ENCODE peak calls at places on chromosomes 1 and 21, in four cellular contexts. W is H1, T is K562, Z is ovary. A is an unnamed sample.

GRCh38 chr1:100927276-100927675 is 31.4 kb downstream of the SLC30A7 start:
- DNase-seq in W (no peak), T (no peak), Z (no peak), A (no peak)

GRCh38 chr1:36199934-36200741 is 24.1 kb upstream of the THRAP3 start:
- DNase-seq in W (no peak), T (no peak), Z (no peak), A (peak; percentile 20)

GRCh38 chr1:116852910-116853309 is 56.8 kb upstream of the PTGFRN start:
- DNase-seq in W (no peak), T (no peak), Z (no peak), A (no peak)

GRCh38 chr1:210531475-210532222 is 202.9 kb downstream of the HHAT start:
- DNase-seq in W (no peak), T (no peak), Z (no peak), A (no peak)

GRCh38 chr21:38898422-38899098 is 92.8 kb downstream of the ETS2 start:
- DNase-seq in W (no peak), T (no peak), Z (no peak), A (no peak)

GRCh38 chr1:14759843-14760242 is 161.4 kb downstream of the KAZN start:
- DNase-seq in W (no peak), T (no peak), Z (no peak), A (no peak)

GRCh38 chr1:24639881-24640280 is 3.2 kb upstream of the SRRM1 start:
- DNase-seq in W (no peak), T (no peak), Z (no peak), A (no peak)

GRCh38 chr1:70990460-70991253 is 57.0 kb downstream of the PTGER3 start:
- DNase-seq in W (no peak), T (no peak), Z (no peak), A (no peak)

GRCh38 chr1:6889875-6890480 is 104.7 kb downstream of the CAMTA1 start:
- DNase-seq in W (no peak), T (peak; percentile 62), Z (peak; percentile 58), A (peak; percentile 72)

GRCh38 chr1:45365051-45365450 is 24.8 kb upstream of the MUTYH start:
- DNase-seq in W (no peak), T (no peak), Z (no peak), A (no peak)

GRCh38 chr1:198064181-198064580 is 92.6 kb upstream of the NEK7 start:
- DNase-seq in W (no peak), T (no peak), Z (no peak), A (no peak)

GRCh38 chr1:11294951-11295350 is 22.0 kb downstream of the UBIAD1 start:
- DNase-seq in W (no peak), T (no peak), Z (no peak), A (no peak)

GRCh38 chr1:228358039-228358763 is 48.4 kb downstream of the TRIM11 start:
- DNase-seq in W (no peak), T (no peak), Z (no peak), A (no peak)

GRCh38 chr1:18642278-18643095 is 11.8 kb downstream of the PAX7 start:
- DNase-seq in W (peak; percentile 73), T (no peak), Z (no peak), A (no peak)

GRCh38 chr1:36836196-36836883 is 198.0 kb downstream of the GRIK3 start:
- DNase-seq in W (no peak), T (no peak), Z (no peak), A (no peak)

GRCh38 chr1:12314328-12314903 is 84.6 kb downstream of the VPS13D start:
- DNase-seq in W (no peak), T (no peak), Z (no peak), A (no peak)

GRCh38 chr21:42811960-42812359 is 67.4 kb downstream of the WDR4 start:
- DNase-seq in W (peak; percentile 26), T (no peak), Z (no peak), A (no peak)

GRCh38 chr1:9691108-9691445 is 39.5 kb downstream of the PIK3CD start:
- DNase-seq in W (no peak), T (no peak), Z (no peak), A (no peak)

DNA sequence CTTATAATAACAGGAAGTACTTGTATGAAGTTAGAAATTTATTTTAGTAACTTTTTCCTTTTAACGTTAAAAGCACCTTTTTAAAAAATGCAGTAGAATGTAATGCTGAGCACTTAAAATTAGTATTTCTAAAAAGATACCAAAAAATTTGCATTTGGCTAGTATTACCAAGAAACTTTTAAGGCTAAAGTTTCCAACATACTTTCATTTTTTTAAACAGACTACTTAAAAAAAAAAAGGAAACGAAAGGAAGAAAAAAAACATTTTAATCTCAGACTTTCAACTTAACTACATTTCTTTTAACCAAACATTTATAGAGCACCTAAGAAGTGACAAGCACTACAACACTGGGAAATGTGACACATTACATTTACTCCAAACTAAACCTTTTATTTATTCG is 2.8 kb downstream of the ARID4B start:
- DNase-seq in W (no peak), T (no peak), Z (no peak), A (no peak)
- TF ChIP-seq EP300 in W (no peak), T (no peak), Z (no peak), A (no peak)

GRCh38 chr1:2278591-2279209 is 50.6 kb downstream of the SKI start:
- DNase-seq in W (no peak), T (no peak), Z (no peak), A (no peak)

GRCh38 chr1:2277741-2278488 is 49.8 kb downstream of the SKI start:
- DNase-seq in W (no peak), T (no peak), Z (no peak), A (no peak)

GRCh38 chr1:2279882-2280281 is 51.8 kb downstream of the SKI start:
- DNase-seq in W (no peak), T (no peak), Z (no peak), A (no peak)

GRCh38 chr1:2276803-2277580 is 48.9 kb downstream of the SKI start:
- DNase-seq in W (no peak), T (no peak), Z (no peak), A (no peak)

GRCh38 chr1:2279210-2279639 is 51.1 kb downstream of the SKI start:
- DNase-seq in W (peak; percentile 88), T (no peak), Z (peak; percentile 84), A (no peak)
- TF ChIP-seq EP300 in W (no peak), T (no peak), Z (no peak), A (no peak)

GRCh38 chr1:5142389-5142788 is 488.0 kb downstream of the AJAP1 start:
- DNase-seq in W (no peak), T (no peak), Z (no peak), A (no peak)
- TF ChIP-seq EP300 in W (no peak), T (no peak), Z (no peak), A (no peak)

GRCh38 chr1:215472723-215473122 is 94.4 kb upstream of the KCTD3 start:
- DNase-seq in W (no peak), T (no peak), Z (no peak), A (no peak)
- TF ChIP-seq EP300 in W (no peak), T (no peak), Z (no peak), A (no peak)

A was measured in transverse colon.